ENCODE peak calls at places on chromosome 13, in ten cellular contexts. X is epithelial cell of proximal tubule; R is fibroblast of the conjunctiva; Q is body of pancreas; N is activated T-helper 1 cell treated with anti-CD3 and anti-CD28 coated beads, Interleukin-12 subunit alpha, Interleukin-12 subunit beta, Interleukin-2, Interleukin-4 antibody, amounts not matched to agents 30 ng/mL and 10 ng/mL and 1 ng/mL, durations not matched to agents 14 hours and 24 hours and 36 hours; U is omental fat pad; P is head of caudate nucleus; F is NCI-H774; O is anterior cingulate cortex; M is IMR-90. I is an unnamed sample.

GRCh38 chr13:102538938-102539337 is 57.8 kb upstream of the TPP2 start:
- DNase-seq in X (no peak), R (no peak), Q (no peak), N (no peak), U (no peak), P (no peak), F (no peak), O (no peak), M (no peak), I (no peak)

GRCh38 chr13:71605744-71606143 is 261.3 kb downstream of the DACH1 start:
- DNase-seq in X (no peak), R (no peak), Q (no peak), N (no peak), U (no peak), P (no peak), F (no peak), O (no peak), M (no peak), I (no peak)

GRCh38 chr13:26423634-26424033 is 133.8 kb upstream of the WASF3 start:
- DNase-seq in X (no peak), R (no peak), Q (peak), N (no peak), U (no peak), P (no peak), F (no peak), O (no peak), M (peak), I (no peak)

GRCh38 chr13:22451345-22451744 is 729.4 kb upstream of the SGCG start:
- DNase-seq in X (no peak), R (no peak), Q (peak), N (no peak), U (no peak), P (no peak), F (no peak), O (no peak), M (no peak), I (no peak)

GRCh38 chr13:84653915-84654534 is 771.8 kb upstream of the SLITRK1 start:
- DNase-seq in X (no peak), R (no peak), Q (no peak), N (no peak), U (no peak), P (no peak), F (no peak), O (no peak), M (no peak), I (no peak)

GRCh38 chr13:87274209-87274819 is 396.9 kb upstream of the SLITRK5 start:
- DNase-seq in X (peak), R (peak), Q (peak), N (no peak), U (no peak), P (peak), F (peak), O (no peak), M (peak), I (peak)

GRCh38 chr13:113848020-113848419 is 15.9 kb downstream of the GAS6 start:
- DNase-seq in X (no peak), R (no peak), Q (peak), N (no peak), U (peak), P (no peak), F (no peak), O (no peak), M (no peak), I (no peak)

GRCh38 chr13:32586022-32586900 is at the start of gene PDS5B:
- DNase-seq in X (no peak), R (peak), Q (peak), N (peak), U (peak), P (peak), F (peak), O (peak), M (peak), I (peak)

GRCh38 chr13:32530841-32531253 is 7.7 kb downstream of the N4BP2L2 start:
- DNase-seq in X (no peak), R (peak), Q (peak), N (no peak), U (no peak), P (no peak), F (no peak), O (no peak), M (peak), I (no peak)

GRCh38 chr13:31528176-31528575 is 211.2 kb upstream of the RXFP2 start:
- DNase-seq in X (no peak), R (no peak), Q (no peak), N (no peak), U (no peak), P (no peak), F (no peak), O (no peak), M (no peak), I (no peak)

GRCh38 chr13:103810026-103810425 is 743.8 kb upstream of the SLC10A2 start:
- DNase-seq in X (no peak), R (no peak), Q (no peak), N (no peak), U (no peak), P (no peak), F (no peak), O (no peak), M (no peak), I (no peak)

GRCh38 chr13:43057653-43058317 is 34.4 kb downstream of the DNAJC15 start:
- DNase-seq in X (no peak), R (no peak), Q (no peak), N (peak), U (no peak), P (no peak), F (no peak), O (no peak), M (no peak), I (peak)

GRCh38 chr13:102774596-102775375 is 1.2 kb upstream of the TEX30 start:
- DNase-seq in X (no peak), R (no peak), Q (no peak), N (no peak), U (no peak), P (no peak), F (no peak), O (no peak), M (no peak), I (no peak)

GRCh38 chr13:49457221-49457620 is 13.1 kb downstream of the SETDB2 start:
- DNase-seq in X (no peak), R (no peak), Q (no peak), N (no peak), U (no peak), P (no peak), F (no peak), O (no peak), M (peak), I (no peak)

GRCh38 chr13:29362849-29363604 is 232.5 kb downstream of the SLC7A1 start:
- DNase-seq in X (peak), R (peak), Q (peak), N (no peak), U (no peak), P (peak), F (peak), O (peak), M (peak), I (peak)

GRCh38 chr13:28854657-28855056 is 34.5 kb downstream of the MTUS2 start:
- DNase-seq in X (no peak), R (no peak), Q (no peak), N (no peak), U (no peak), P (no peak), F (no peak), O (no peak), M (no peak), I (no peak)

GRCh38 chr13:29702912-29703351 is 107.4 kb upstream of the SLC7A1 start:
- DNase-seq in X (no peak), R (peak), Q (peak), N (no peak), U (no peak), P (no peak), F (no peak), O (no peak), M (peak), I (no peak)

GRCh38 chr13:59975807-59976445 is 187.8 kb downstream of the DIAPH3 start:
- DNase-seq in X (no peak), R (no peak), Q (no peak), N (no peak), U (no peak), P (no peak), F (no peak), O (no peak), M (no peak), I (no peak)

GRCh38 chr13:46487748-46488147 is 65.2 kb upstream of the LRCH1 start:
- DNase-seq in X (no peak), R (no peak), Q (no peak), N (no peak), U (no peak), P (no peak), F (no peak), O (no peak), M (no peak), I (no peak)

GRCh38 chr13:110904748-110905147 is 10.1 kb downstream of the ANKRD10 start:
- DNase-seq in X (no peak), R (no peak), Q (no peak), N (no peak), U (no peak), P (no peak), F (no peak), O (no peak), M (no peak), I (no peak)

GRCh38 chr13:112532837-112533745 is 54.9 kb downstream of the TUBGCP3 start:
- DNase-seq in X (no peak), R (no peak), Q (no peak), N (no peak), U (no peak), P (no peak), F (no peak), O (no peak), M (no peak), I (no peak)

GRCh38 chr13:34346626-34347025 is 528.7 kb downstream of the RFC3 start:
- DNase-seq in X (no peak), R (no peak), Q (no peak), N (no peak), U (no peak), P (no peak), F (no peak), O (no peak), M (no peak), I (no peak)

GRCh38 chr13:42101821-42102580 is 53.6 kb downstream of the DGKH start:
- DNase-seq in X (no peak), R (no peak), Q (peak), N (no peak), U (no peak), P (no peak), F (peak), O (no peak), M (no peak), I (peak)

GRCh38 chr13:23391752-23392151 is 41.8 kb downstream of the SACS start:
- DNase-seq in X (no peak), R (no peak), Q (no peak), N (no peak), U (no peak), P (no peak), F (no peak), O (no peak), M (peak), I (no peak)

GRCh38 chr13:100392709-100393630 is 195.6 kb downstream of the GGACT start:
- DNase-seq in X (peak), R (peak), Q (peak), N (peak), U (peak), P (no peak), F (no peak), O (no peak), M (peak), I (no peak)

GRCh38 chr13:98443329-98443728 is 133.6 kb downstream of the STK24 start:
- DNase-seq in X (peak), R (peak), Q (no peak), N (no peak), U (no peak), P (no peak), F (no peak), O (no peak), M (peak), I (no peak)

GRCh38 chr13:76852991-76853390 is 33.2 kb downstream of the KCTD12 start:
- DNase-seq in X (peak), R (no peak), Q (no peak), N (no peak), U (no peak), P (no peak), F (no peak), O (no peak), M (peak), I (no peak)

GRCh38 chr13:99956473-99957349 is 14.9 kb downstream of the ZIC5 start:
- DNase-seq in X (no peak), R (no peak), Q (no peak), N (no peak), U (no peak), P (no peak), F (no peak), O (no peak), M (no peak), I (no peak)